ENCODE peak calls at places on chromosome 15, in ten cellular contexts. H is glutamatergic neuron, P is esophagus muscularis mucosa, G is ascending aorta, Q is cardiac muscle cell, K is A673, V is nephron progenitor cell, M is neural progenitor cell, X is transverse colon, W is natural killer cell. D is an unnamed sample.

GRCh38 chr15:31372635-31373091 is 46.0 kb downstream of the KLF13 start:
- DNase-seq in M (peak), H (peak), X (no peak), G (peak), K (no peak), V (peak), Q (peak), P (no peak), W (no peak), D (no peak)

GRCh38 chr15:54365001-54365400 is 386.8 kb downstream of the UNC13C start:
- DNase-seq in H (no peak), M (peak), K (no peak), W (no peak), P (no peak), X (no peak), V (no peak), Q (no peak), G (no peak), D (no peak)

GRCh38 chr15:39622660-39623549 is 42.0 kb downstream of the THBS1 start:
- DNase-seq in Q (no peak), G (no peak), M (no peak), V (no peak), K (no peak), X (no peak), W (no peak), P (no peak), H (no peak), D (no peak)

GRCh38 chr15:59997070-59997701 is 6.9 kb upstream of the FOXB1 start:
- DNase-seq in Q (peak), M (peak), W (no peak), K (no peak), V (peak), G (no peak), P (no peak), X (no peak), H (peak), D (no peak)

GRCh38 chr15:43206054-43206453 is 14.8 kb downstream of the EPB42 start:
- DNase-seq in K (no peak), M (no peak), P (peak), G (no peak), V (no peak), H (no peak), X (no peak), Q (no peak), W (no peak), D (no peak)

GRCh38 chr15:85142324-85142723 is 160.7 kb downstream of the PDE8A start:
- DNase-seq in K (peak), X (no peak), H (no peak), V (no peak), P (no peak), W (no peak), Q (no peak), M (no peak), G (no peak), D (no peak)

GRCh38 chr15:63405159-63405558 is 23.5 kb upstream of the CA12 start:
- DNase-seq in H (no peak), Q (no peak), W (no peak), G (peak), X (no peak), K (no peak), P (no peak), M (no peak), V (no peak), D (no peak)

GRCh38 chr15:26355671-26356070 is 417.2 kb downstream of the GABRB3 start:
- DNase-seq in H (no peak), M (no peak), K (no peak), V (no peak), W (no peak), P (no peak), Q (peak), X (no peak), G (no peak), D (no peak)

GRCh38 chr15:27410986-27411385 is 440.0 kb downstream of the GABRG3 start:
- DNase-seq in W (no peak), M (no peak), P (no peak), K (no peak), H (no peak), G (no peak), X (no peak), V (no peak), Q (no peak), D (no peak)

GRCh38 chr15:79863886-79864285 is 32.9 kb downstream of the MTHFS start:
- DNase-seq in V (no peak), Q (no peak), H (no peak), P (no peak), G (no peak), X (no peak), M (no peak), W (no peak), K (peak), D (no peak)

GRCh38 chr15:49979705-49980382 is 139.2 kb downstream of the ATP8B4 start:
- DNase-seq in K (no peak), X (no peak), P (no peak), W (no peak), H (no peak), M (no peak), G (no peak), V (no peak), Q (no peak), D (no peak)

GRCh38 chr15:60590935-60591490 is 112.1 kb upstream of the ICE2 start:
- DNase-seq in Q (peak), M (peak), H (peak), G (peak), X (peak), W (peak), P (no peak), K (peak), V (peak), D (peak)

GRCh38 chr15:31488437-31489204 is 162.0 kb downstream of the KLF13 start:
- DNase-seq in K (peak), X (peak), G (peak), V (peak), H (no peak), W (peak), P (peak), M (peak), Q (peak), D (no peak)

GRCh38 chr15:40190591-40190990 is 29.7 kb downstream of the BUB1B start:
- DNase-seq in G (no peak), W (no peak), M (no peak), K (no peak), V (no peak), H (no peak), X (no peak), P (no peak), Q (no peak), D (no peak)

GRCh38 chr15:56963719-56964118 is 45.3 kb downstream of the TCF12 start:
- DNase-seq in G (no peak), M (no peak), H (no peak), P (no peak), Q (no peak), K (peak), V (no peak), W (no peak), X (no peak), D (no peak)

GRCh38 chr15:51634591-51635198 is 12.1 kb upstream of the DMXL2 start:
- DNase-seq in W (no peak), K (no peak), M (no peak), G (no peak), P (no peak), V (no peak), X (no peak), Q (no peak), H (no peak), D (no peak)

GRCh38 chr15:52427804-52428203 is 100.9 kb downstream of the MYO5A start:
- DNase-seq in Q (peak), W (no peak), M (peak), X (no peak), P (no peak), H (no peak), G (no peak), K (no peak), V (peak), D (no peak)

GRCh38 chr15:43440721-43441281 is 52.2 kb downstream of the TP53BP1 start:
- DNase-seq in Q (no peak), G (peak), V (no peak), X (peak), W (no peak), K (peak), M (peak), P (no peak), H (no peak), D (no peak)

GRCh38 chr15:89888214-89888804 is 5.5 kb downstream of the AP3S2 start:
- DNase-seq in W (no peak), M (peak), X (peak), Q (peak), P (no peak), V (no peak), K (peak), G (no peak), H (no peak), D (no peak)

GRCh38 chr15:70566989-70567388 is 196.4 kb downstream of the UACA start:
- DNase-seq in K (no peak), M (no peak), G (peak), X (no peak), Q (no peak), P (peak), W (no peak), H (no peak), V (no peak), D (no peak)

GRCh38 chr15:34582461-34583357 is 742 bp downstream of the GOLGA8B start:
- DNase-seq in H (peak), P (no peak), Q (peak), G (no peak), W (peak), M (peak), K (no peak), X (peak), V (peak), D (peak)

GRCh38 chr15:34621675-34622074 is 38.2 kb upstream of the GOLGA8B start:
- DNase-seq in H (no peak), M (no peak), Q (no peak), V (no peak), G (no peak), K (peak), X (no peak), W (no peak), P (no peak), D (no peak)

GRCh38 chr15:40367673-40368611 is 9.9 kb downstream of the DISP2 start:
- DNase-seq in P (no peak), X (peak), W (peak), G (peak), Q (peak), V (peak), M (peak), H (peak), K (peak), D (peak)

GRCh38 chr15:43776101-43776717 is 557 bp downstream of the ELL3 start:
- DNase-seq in Q (peak), W (no peak), H (peak), K (no peak), P (no peak), M (peak), X (peak), V (peak), G (no peak), D (peak)

GRCh38 chr15:99158626-99159412 is 53.9 kb downstream of the SYNM start:
- DNase-seq in V (no peak), W (no peak), M (no peak), P (no peak), H (no peak), K (no peak), Q (no peak), G (peak), X (no peak), D (no peak)

GRCh38 chr15:73800662-73801345 is 47.7 kb upstream of the INSYN1 start:
- DNase-seq in P (no peak), X (no peak), H (no peak), W (no peak), G (peak), V (no peak), M (no peak), Q (no peak), K (peak), D (no peak)

GRCh38 chr15:58327958-58328357 is 103.8 kb upstream of the LIPC start:
- DNase-seq in Q (no peak), X (no peak), P (no peak), H (no peak), M (no peak), G (no peak), K (no peak), W (no peak), V (no peak), D (no peak)

GRCh38 chr15:45454825-45455224 is 67.7 kb downstream of the SLC30A4 start:
- DNase-seq in G (peak), M (no peak), H (no peak), K (peak), V (no peak), P (no peak), Q (no peak), X (peak), W (peak), D (peak)

GRCh38 chr15:39573844-39574243 is 7.0 kb upstream of the THBS1 start:
- DNase-seq in X (no peak), P (peak), G (no peak), K (no peak), W (no peak), H (no peak), V (no peak), M (no peak), Q (no peak), D (no peak)

GRCh38 chr15:91118796-91119590 is 18.9 kb downstream of the SV2B start:
- DNase-seq in P (no peak), H (peak), W (no peak), Q (no peak), M (peak), G (no peak), X (no peak), K (no peak), V (no peak), D (no peak)

GRCh38 chr15:33076937-33077336 is 117.6 kb downstream of the FMN1 start:
- DNase-seq in X (no peak), P (no peak), V (no peak), K (no peak), Q (no peak), W (no peak), G (no peak), M (no peak), H (no peak), D (no peak)

GRCh38 chr15:84929795-84930371 is 45.4 kb downstream of the SLC28A1 start:
- DNase-seq in X (peak), G (no peak), Q (peak), K (peak), M (no peak), V (no peak), P (no peak), H (no peak), W (no peak), D (peak)

GRCh38 chr15:90174140-90174891 is 26.8 kb upstream of the SEMA4B start:
- DNase-seq in G (peak), M (no peak), P (peak), V (no peak), W (no peak), K (no peak), X (peak), Q (peak), H (no peak), D (peak)

DNA sequence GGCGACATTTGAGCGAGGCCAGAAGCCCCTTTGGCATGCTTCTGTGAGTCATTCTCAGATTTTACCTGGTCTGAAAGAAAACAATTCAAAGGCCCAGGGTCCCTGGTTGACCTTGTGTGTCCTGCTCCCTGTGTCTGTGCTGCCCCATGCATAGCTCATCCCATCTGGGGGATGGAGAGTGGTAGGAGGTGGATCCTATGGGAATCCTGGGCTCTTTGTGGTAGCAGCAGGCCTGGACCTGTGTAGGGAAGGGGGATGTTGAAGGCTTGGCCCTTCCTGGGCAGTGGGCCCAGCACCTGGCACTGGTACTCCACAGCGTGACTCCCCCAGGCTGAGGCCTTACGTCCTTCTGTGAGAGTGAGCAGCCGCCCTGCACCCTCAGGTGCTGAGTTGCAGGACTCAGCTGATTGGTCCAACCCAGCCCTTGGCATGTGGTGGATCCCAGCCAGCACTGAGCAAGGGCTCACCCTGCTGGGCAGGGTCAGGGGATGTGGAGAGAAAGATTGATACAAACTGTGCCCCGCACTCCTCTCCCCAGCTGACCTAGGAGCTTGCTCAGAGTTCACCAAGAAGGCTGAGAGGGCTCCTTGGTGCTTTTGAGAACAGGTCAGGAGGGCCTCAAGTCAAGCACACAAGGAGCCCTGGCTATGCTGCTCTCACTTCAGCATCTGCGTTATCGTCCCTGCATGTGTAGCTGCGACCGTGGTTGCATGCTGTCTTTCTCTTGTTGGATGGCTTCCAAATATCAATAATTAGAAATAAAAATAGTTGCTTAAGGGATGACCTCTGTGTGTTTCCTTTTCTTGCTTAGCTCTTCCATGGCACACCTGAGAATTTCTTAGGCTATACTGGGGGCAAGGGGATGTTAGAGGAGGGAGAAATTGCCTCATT is 21.4 kb upstream of the JMJD7 start:
- DNase-seq in X (no peak), K (no peak), P (no peak), Q (peak), H (no peak), W (no peak), M (peak), V (no peak), G (no peak), D (peak)
- TF ChIP-seq CTCF in X (no peak), K (no peak), P (peak), Q (no peak), H (no peak), W (no peak), M (peak), V (no peak), G (no peak), D (no peak)

GRCh38 chr15:101276501-101277037 is 716 bp downstream of the SELENOS start:
- DNase-seq in W (no peak), G (no peak), K (peak), P (no peak), H (no peak), X (no peak), Q (no peak), V (no peak), M (peak), D (no peak)
- TF ChIP-seq CTCF in W (peak), G (peak), K (peak), P (no peak), H (peak), X (peak), Q (peak), V (peak), M (peak), D (no peak)

GRCh38 chr15:75042730-75043508 is 19.5 kb downstream of the PPCDC start:
- DNase-seq in M (peak), W (peak), G (peak), V (peak), K (no peak), X (peak), P (peak), Q (peak), H (peak), D (peak)

GRCh38 chr15:75045332-75046015 is 22.1 kb downstream of the PPCDC start:
- DNase-seq in H (no peak), Q (no peak), K (no peak), G (no peak), P (no peak), V (no peak), X (no peak), M (no peak), W (no peak), D (no peak)

GRCh38 chr15:75044258-75044878 is 21.0 kb downstream of the PPCDC start:
- DNase-seq in W (no peak), H (no peak), X (no peak), V (no peak), P (no peak), M (no peak), K (no peak), Q (no peak), G (no peak), D (no peak)

GRCh38 chr15:75038948-75039533 is 15.7 kb downstream of the PPCDC start:
- DNase-seq in G (no peak), P (no peak), Q (no peak), V (no peak), X (no peak), K (no peak), M (no peak), H (no peak), W (no peak), D (no peak)

GRCh38 chr15:75043509-75044257 is 20.3 kb downstream of the PPCDC start:
- DNase-seq in K (no peak), X (peak), M (no peak), V (no peak), G (peak), P (peak), H (no peak), Q (no peak), W (peak), D (peak)
- TF ChIP-seq CTCF in K (no peak), X (peak), M (no peak), V (no peak), G (peak), P (peak), H (no peak), Q (peak), W (no peak), D (peak)

DNA sequence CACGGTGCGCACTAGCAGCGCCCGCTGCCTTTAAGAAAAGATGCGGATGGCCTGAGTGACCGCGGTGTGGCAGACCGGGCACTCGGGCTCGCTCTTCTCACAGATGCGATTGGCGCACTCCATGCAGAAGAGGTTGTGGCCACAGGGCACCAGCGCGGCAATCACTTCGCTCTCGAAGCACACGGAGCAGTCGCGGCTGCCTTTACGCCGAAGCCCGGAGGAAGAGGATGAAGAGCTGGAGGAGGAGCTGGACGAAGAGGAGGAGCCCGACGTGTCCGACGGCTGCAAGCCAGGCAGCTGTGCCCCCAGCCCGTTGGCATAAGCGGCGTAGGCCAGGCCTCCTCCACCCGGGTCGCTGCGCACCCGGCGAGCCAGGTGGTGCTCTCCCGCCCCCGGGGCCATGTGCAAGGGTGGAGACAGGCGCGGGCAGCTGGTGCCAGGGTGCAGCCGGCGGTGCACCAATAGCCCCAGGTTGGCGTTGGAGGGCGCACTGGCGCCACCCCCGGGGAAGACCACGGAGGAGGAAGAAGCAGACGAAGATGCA is 2.6 kb downstream of the MEX3B start:
- DNase-seq in P (no peak), H (peak), X (no peak), Q (no peak), V (no peak), W (no peak), M (peak), K (no peak), G (no peak), D (peak)
- TF ChIP-seq CTCF in P (no peak), H (no peak), X (no peak), Q (no peak), V (no peak), W (no peak), M (no peak), K (no peak), G (no peak), D (no peak)

DNA sequence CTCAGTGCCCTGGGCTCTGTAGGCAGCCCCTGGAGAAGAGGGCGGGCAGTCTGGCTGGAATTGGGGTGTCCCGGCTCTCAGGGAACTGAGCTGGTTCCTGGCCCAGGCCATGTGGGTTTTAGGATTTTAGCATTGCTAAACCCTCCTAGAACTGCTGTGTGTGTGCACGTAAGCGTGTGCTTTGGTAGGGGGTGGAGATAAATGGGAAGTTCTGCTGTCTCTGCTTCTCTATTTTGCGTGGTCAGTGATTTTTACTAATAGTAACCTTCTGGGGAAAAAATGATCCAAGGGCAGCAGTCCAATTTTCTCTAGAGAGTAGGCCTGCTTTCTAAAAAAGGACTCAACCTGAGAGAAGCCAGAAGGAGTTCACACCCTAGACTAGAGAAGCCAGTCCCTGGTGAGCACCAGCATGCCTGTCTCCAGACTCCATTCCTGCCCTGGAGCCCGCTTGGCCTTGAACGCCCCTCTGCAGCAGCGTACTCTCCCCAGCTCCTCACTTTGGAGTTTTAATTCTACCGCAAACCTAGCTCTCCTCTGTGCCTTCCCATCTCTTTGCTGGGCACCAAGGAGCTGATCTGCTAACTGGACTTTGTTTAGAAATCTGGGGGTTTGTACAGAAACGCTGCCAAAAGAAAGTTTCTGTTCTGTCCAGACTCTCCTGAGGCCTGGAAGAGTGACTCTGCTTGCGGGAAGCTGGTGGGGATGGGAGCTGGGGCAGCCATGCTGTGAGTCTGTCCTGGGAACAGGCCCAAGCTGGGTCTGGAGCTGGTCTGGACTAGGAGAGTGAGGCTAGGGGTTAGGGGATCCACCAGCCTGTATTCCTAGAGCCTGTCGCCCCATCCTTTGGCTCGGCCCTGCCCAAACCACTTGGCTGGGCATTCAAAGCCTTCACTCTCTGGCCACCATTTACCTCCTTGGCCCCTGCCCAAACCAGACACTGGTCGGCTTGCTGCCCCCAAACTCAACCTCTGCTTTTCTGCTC is 19.7 kb downstream of the CORO2B start:
- DNase-seq in M (no peak), W (no peak), X (no peak), H (no peak), K (no peak), Q (peak), P (no peak), G (no peak), V (no peak), D (no peak)
- TF ChIP-seq CTCF in M (no peak), W (no peak), X (no peak), H (no peak), K (no peak), Q (no peak), P (no peak), G (no peak), V (no peak), D (no peak)

D was measured in left lung.